ENCODE peak calls at places on chromosomes 12 and 14, in eight cellular contexts. One of them, this sample, is unnamed.

GRCh38 chr14:51654549-51654879 is 2.8 kb downstream of the FRMD6 start:
- DNase-seq in IMR-90: no peak
- DNase-seq in BJ: no peak
- DNase-seq in A549: no peak
- DNase-seq in GM13977: no peak
- DNase-seq in lower leg skin: no peak
- DNase-seq in tibial nerve: no peak
- DNase-seq in GM12864: no peak
- DNase-seq in this sample: no peak

GRCh38 chr14:58638231-58639205 is 756 bp downstream of the DACT1 start:
- DNase-seq in IMR-90: peak; percentile 30
- DNase-seq in BJ: no peak
- DNase-seq in A549: peak; percentile 10
- DNase-seq in GM13977: peak; percentile 46
- DNase-seq in lower leg skin: no peak
- DNase-seq in tibial nerve: no peak
- DNase-seq in GM12864: no peak
- DNase-seq in this sample: peak; percentile 7

GRCh38 chr12:54141534-54142475 is 47.0 kb downstream of the SMUG1 start:
- DNase-seq in IMR-90: no peak
- DNase-seq in BJ: peak; percentile 23
- DNase-seq in A549: no peak
- DNase-seq in GM13977: no peak
- DNase-seq in lower leg skin: no peak
- DNase-seq in tibial nerve: peak; percentile 27
- DNase-seq in GM12864: no peak
- DNase-seq in this sample: peak; percentile 36

GRCh38 chr12:127381043-127381668 is 885.8 kb upstream of the TMEM132C start:
- DNase-seq in IMR-90: no peak
- DNase-seq in BJ: no peak
- DNase-seq in A549: peak; percentile 32
- DNase-seq in GM13977: peak; percentile 67
- DNase-seq in lower leg skin: no peak
- DNase-seq in tibial nerve: no peak
- DNase-seq in GM12864: no peak
- DNase-seq in this sample: no peak

GRCh38 chr14:102493585-102493984 is 16.0 kb downstream of the ANKRD9 start:
- DNase-seq in IMR-90: no peak
- DNase-seq in BJ: no peak
- DNase-seq in A549: no peak
- DNase-seq in GM13977: no peak
- DNase-seq in lower leg skin: no peak
- DNase-seq in tibial nerve: no peak
- DNase-seq in GM12864: no peak
- DNase-seq in this sample: no peak

GRCh38 chr12:89101440-89101839 is 250.9 kb downstream of the DUSP6 start:
- DNase-seq in IMR-90: no peak
- DNase-seq in BJ: no peak
- DNase-seq in A549: no peak
- DNase-seq in GM13977: no peak
- DNase-seq in lower leg skin: no peak
- DNase-seq in tibial nerve: no peak
- DNase-seq in GM12864: no peak
- DNase-seq in this sample: no peak

GRCh38 chr14:68722968-68723577 is 69.8 kb downstream of the ZFP36L1 start:
- DNase-seq in IMR-90: no peak
- DNase-seq in BJ: no peak
- DNase-seq in A549: no peak
- DNase-seq in GM13977: no peak
- DNase-seq in lower leg skin: no peak
- DNase-seq in tibial nerve: no peak
- DNase-seq in GM12864: no peak
- DNase-seq in this sample: no peak

GRCh38 chr12:98646165-98646764 is 1.2 kb downstream of the APAF1 start:
- DNase-seq in IMR-90: peak; percentile 32
- DNase-seq in BJ: no peak
- DNase-seq in A549: peak; percentile 33
- DNase-seq in GM13977: no peak
- DNase-seq in lower leg skin: no peak
- DNase-seq in tibial nerve: no peak
- DNase-seq in GM12864: no peak
- DNase-seq in this sample: peak; percentile 28

GRCh38 chr14:90677484-90678045 is 138.7 kb downstream of the TTC7B start:
- DNase-seq in IMR-90: peak; percentile 79
- DNase-seq in BJ: no peak
- DNase-seq in A549: no peak
- DNase-seq in GM13977: no peak
- DNase-seq in lower leg skin: no peak
- DNase-seq in tibial nerve: no peak
- DNase-seq in GM12864: no peak
- DNase-seq in this sample: peak; percentile 65

GRCh38 chr12:27824126-27824842 is 44.2 kb upstream of the MANSC4 start:
- DNase-seq in IMR-90: no peak
- DNase-seq in BJ: no peak
- DNase-seq in A549: no peak
- DNase-seq in GM13977: peak; percentile 49
- DNase-seq in lower leg skin: no peak
- DNase-seq in tibial nerve: no peak
- DNase-seq in GM12864: peak; percentile 63
- DNase-seq in this sample: no peak

GRCh38 chr12:108928695-108929094 is 48.8 kb downstream of the DAO start:
- DNase-seq in IMR-90: no peak
- DNase-seq in BJ: no peak
- DNase-seq in A549: no peak
- DNase-seq in GM13977: no peak
- DNase-seq in lower leg skin: no peak
- DNase-seq in tibial nerve: no peak
- DNase-seq in GM12864: no peak
- DNase-seq in this sample: no peak

GRCh38 chr14:95452176-95452889 is 64.1 kb downstream of the SYNE3 start:
- DNase-seq in IMR-90: no peak
- DNase-seq in BJ: no peak
- DNase-seq in A549: peak; percentile 24
- DNase-seq in GM13977: peak; percentile 61
- DNase-seq in lower leg skin: no peak
- DNase-seq in tibial nerve: no peak
- DNase-seq in GM12864: no peak
- DNase-seq in this sample: no peak

GRCh38 chr14:63486729-63487128 is 56.4 kb downstream of the PPP2R5E start:
- DNase-seq in IMR-90: no peak
- DNase-seq in BJ: no peak
- DNase-seq in A549: no peak
- DNase-seq in GM13977: no peak
- DNase-seq in lower leg skin: no peak
- DNase-seq in tibial nerve: no peak
- DNase-seq in GM12864: no peak
- DNase-seq in this sample: no peak

GRCh38 chr12:663293-663871 is at the start of gene NINJ2:
- DNase-seq in IMR-90: no peak
- DNase-seq in BJ: no peak
- DNase-seq in A549: no peak
- DNase-seq in GM13977: no peak
- DNase-seq in lower leg skin: no peak
- DNase-seq in tibial nerve: no peak
- DNase-seq in GM12864: no peak
- DNase-seq in this sample: no peak

GRCh38 chr12:130560321-130560720 is 155.8 kb downstream of the RIMBP2 start:
- DNase-seq in IMR-90: no peak
- DNase-seq in BJ: no peak
- DNase-seq in A549: no peak
- DNase-seq in GM13977: no peak
- DNase-seq in lower leg skin: no peak
- DNase-seq in tibial nerve: no peak
- DNase-seq in GM12864: no peak
- DNase-seq in this sample: no peak

GRCh38 chr14:104218361-104219180 is 80.2 kb downstream of the KIF26A start:
- DNase-seq in IMR-90: no peak
- DNase-seq in BJ: no peak
- DNase-seq in A549: no peak
- DNase-seq in GM13977: no peak
- DNase-seq in lower leg skin: no peak
- DNase-seq in tibial nerve: no peak
- DNase-seq in GM12864: no peak
- DNase-seq in this sample: no peak

GRCh38 chr14:95085321-95085720 is 72.0 kb downstream of the DICER1 start:
- DNase-seq in IMR-90: no peak
- DNase-seq in BJ: no peak
- DNase-seq in A549: no peak
- DNase-seq in GM13977: no peak
- DNase-seq in lower leg skin: no peak
- DNase-seq in tibial nerve: no peak
- DNase-seq in GM12864: no peak
- DNase-seq in this sample: no peak

GRCh38 chr14:74545386-74545785 is 51.8 kb downstream of the ISCA2 start:
- DNase-seq in IMR-90: no peak
- DNase-seq in BJ: no peak
- DNase-seq in A549: no peak
- DNase-seq in GM13977: no peak
- DNase-seq in lower leg skin: no peak
- DNase-seq in tibial nerve: no peak
- DNase-seq in GM12864: no peak
- DNase-seq in this sample: no peak

GRCh38 chr14:56686416-56686815 is 106.8 kb downstream of the TMEM260 start:
- DNase-seq in IMR-90: no peak
- DNase-seq in BJ: no peak
- DNase-seq in A549: no peak
- DNase-seq in GM13977: no peak
- DNase-seq in lower leg skin: no peak
- DNase-seq in tibial nerve: no peak
- DNase-seq in GM12864: no peak
- DNase-seq in this sample: no peak

GRCh38 chr14:99779751-99780150 is 13.5 kb upstream of the EML1 start:
- DNase-seq in IMR-90: peak; percentile 76
- DNase-seq in BJ: no peak
- DNase-seq in A549: peak; percentile 56
- DNase-seq in GM13977: no peak
- DNase-seq in lower leg skin: no peak
- DNase-seq in tibial nerve: no peak
- DNase-seq in GM12864: no peak
- DNase-seq in this sample: peak; percentile 87

GRCh38 chr12:103841690-103842584 is 903 bp upstream of the NT5DC3 start:
- DNase-seq in IMR-90: peak; percentile 76
- DNase-seq in BJ: peak; percentile 83
- DNase-seq in A549: peak; percentile 85
- DNase-seq in GM13977: no peak
- DNase-seq in lower leg skin: peak; percentile 63
- DNase-seq in tibial nerve: no peak
- DNase-seq in GM12864: no peak
- DNase-seq in this sample: peak; percentile 98

DNA sequence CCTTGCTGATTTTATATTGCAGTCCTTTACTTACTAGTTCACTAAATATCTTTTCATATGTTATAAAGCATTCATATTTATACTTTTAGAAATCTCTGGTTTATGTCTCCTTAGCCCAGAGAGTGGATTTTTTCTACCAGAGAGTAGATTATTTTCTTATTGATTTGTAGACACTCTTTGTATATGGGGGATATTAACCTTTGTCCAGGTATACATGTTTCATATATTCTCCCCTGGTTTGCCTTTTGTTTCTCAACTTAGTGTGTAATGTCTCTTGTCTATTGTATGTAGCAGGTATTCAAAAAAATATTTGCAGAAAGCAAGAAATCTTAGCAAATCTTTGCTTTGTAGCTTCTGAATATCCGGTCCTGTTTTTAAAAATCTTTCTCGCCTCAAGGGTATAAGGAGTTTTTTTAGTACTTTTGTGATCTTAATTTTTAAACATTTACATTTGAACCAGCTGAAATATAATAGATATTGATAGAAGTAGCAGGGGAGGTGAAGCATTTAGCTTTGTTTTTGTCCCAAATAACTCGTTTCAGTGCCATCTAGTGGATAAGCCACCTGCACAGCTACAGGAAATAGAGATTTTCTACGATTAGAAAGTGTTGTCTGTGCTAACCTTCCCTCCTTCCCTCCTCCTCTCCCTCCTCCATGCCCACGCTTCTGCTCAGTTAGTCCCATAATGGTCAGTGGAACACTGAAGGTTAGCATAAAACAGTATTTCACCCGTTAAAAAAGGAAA is 97.0 kb downstream of the PHETA1 start:
- DNase-seq in IMR-90: no peak
- DNase-seq in BJ: no peak
- DNase-seq in A549: no peak
- DNase-seq in GM13977: no peak
- DNase-seq in lower leg skin: no peak
- DNase-seq in tibial nerve: no peak
- DNase-seq in GM12864: no peak
- DNase-seq in this sample: no peak
- TF ChIP-seq CTCF in IMR-90: peak; percentile 11
- TF ChIP-seq CTCF in BJ: no peak
- TF ChIP-seq CTCF in A549: peak; percentile 47
- TF ChIP-seq CTCF in GM13977: peak; percentile 30
- TF ChIP-seq CTCF in lower leg skin: no peak
- TF ChIP-seq CTCF in tibial nerve: no peak
- TF ChIP-seq CTCF in GM12864: peak; percentile 32
- TF ChIP-seq CTCF in this sample: peak; percentile 61

DNA sequence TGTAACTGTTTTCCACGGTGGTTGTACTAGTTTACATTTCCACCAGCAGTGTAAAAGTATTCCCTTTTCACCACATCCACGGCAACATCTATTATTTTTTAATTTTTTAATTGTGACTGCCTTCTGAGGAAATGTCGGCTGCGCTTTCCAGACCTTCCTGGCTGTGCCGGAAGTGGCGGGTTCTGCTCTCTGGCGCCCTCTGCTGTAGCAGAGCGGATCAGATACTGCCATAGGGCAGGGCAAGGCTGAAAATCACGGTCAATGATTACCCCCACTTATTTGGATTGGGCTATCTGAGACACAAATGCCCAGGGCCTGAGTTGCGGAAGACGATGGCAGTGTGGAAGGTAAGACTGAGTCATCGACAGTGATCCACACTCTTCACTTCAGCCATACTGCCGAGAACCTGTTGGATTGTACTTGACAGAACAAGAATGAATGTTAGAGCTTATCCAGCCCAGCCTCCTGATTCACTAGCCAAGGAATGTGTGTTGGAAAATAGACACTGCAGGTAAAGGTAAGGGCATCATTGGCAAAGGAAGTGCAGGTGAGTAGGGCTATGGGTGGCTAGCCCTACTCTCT is 124.2 kb downstream of the NTF3 start:
- DNase-seq in IMR-90: no peak
- DNase-seq in BJ: no peak
- DNase-seq in A549: peak; percentile 10
- DNase-seq in GM13977: no peak
- DNase-seq in lower leg skin: no peak
- DNase-seq in tibial nerve: no peak
- DNase-seq in GM12864: no peak
- DNase-seq in this sample: no peak
- TF ChIP-seq CTCF in IMR-90: peak; percentile 16
- TF ChIP-seq CTCF in BJ: peak; percentile 46
- TF ChIP-seq CTCF in A549: peak; percentile 26
- TF ChIP-seq CTCF in GM13977: peak; percentile 44
- TF ChIP-seq CTCF in lower leg skin: no peak
- TF ChIP-seq CTCF in tibial nerve: no peak
- TF ChIP-seq CTCF in GM12864: peak; percentile 64
- TF ChIP-seq CTCF in this sample: peak; percentile 74

GRCh38 chr14:60648934-60649814 is at the start of gene SIX1:
- DNase-seq in IMR-90: peak; percentile 95
- DNase-seq in BJ: peak; percentile 56
- DNase-seq in A549: peak; percentile 93
- DNase-seq in GM13977: peak; percentile 87
- DNase-seq in lower leg skin: no peak
- DNase-seq in tibial nerve: peak; percentile 47
- DNase-seq in GM12864: no peak
- DNase-seq in this sample: peak; percentile 87
- TF ChIP-seq CTCF in IMR-90: no peak
- TF ChIP-seq CTCF in BJ: no peak
- TF ChIP-seq CTCF in A549: no peak
- TF ChIP-seq CTCF in GM13977: no peak
- TF ChIP-seq CTCF in lower leg skin: no peak
- TF ChIP-seq CTCF in tibial nerve: no peak
- TF ChIP-seq CTCF in GM12864: no peak
- TF ChIP-seq CTCF in this sample: no peak

GRCh38 chr14:105398044-105398725 is at the start of gene TEX22:
- DNase-seq in IMR-90: peak; percentile 64
- DNase-seq in BJ: peak; percentile 4
- DNase-seq in A549: peak; percentile 80
- DNase-seq in GM13977: peak; percentile 98
- DNase-seq in lower leg skin: peak; percentile 73
- DNase-seq in tibial nerve: peak; percentile 82
- DNase-seq in GM12864: peak; percentile 48
- DNase-seq in this sample: peak; percentile 54
- TF ChIP-seq CTCF in IMR-90: peak; percentile 26
- TF ChIP-seq CTCF in BJ: peak; percentile 24
- TF ChIP-seq CTCF in A549: no peak
- TF ChIP-seq CTCF in GM13977: peak; percentile 33
- TF ChIP-seq CTCF in lower leg skin: no peak
- TF ChIP-seq CTCF in tibial nerve: peak; percentile 12
- TF ChIP-seq CTCF in GM12864: peak; percentile 17
- TF ChIP-seq CTCF in this sample: peak; percentile 41

This sample was measured in HFFc6.